ENCODE peak calls at places on chromosome 19, in eight cellular contexts. W is A172, E is D341Med, S is NCI-H1105, C is AG04450, U is AG09319, A is neural crest cell, R is colonic mucosa. V is an unnamed sample.

GRCh38 chr19:13212759-13213330 is 62.6 kb downstream of the IER2 start:
- DNase-seq in A (peak), C (no peak), E (peak), S (no peak), W (peak), U (no peak), R (peak), V (no peak)

GRCh38 chr19:11337080-11337479 is 2.4 kb downstream of the RAB3D start:
- DNase-seq in W (no peak), E (no peak), S (no peak), U (no peak), C (no peak), A (no peak), R (no peak), V (no peak)

GRCh38 chr19:38617764-38618589 is at the start of gene MAP4K1:
- DNase-seq in C (no peak), A (no peak), R (peak), W (no peak), S (peak), E (peak), U (no peak), V (no peak)

GRCh38 chr19:33208904-33209843 is 15.0 kb downstream of the LRP3 start:
- DNase-seq in W (no peak), U (no peak), C (no peak), A (no peak), S (no peak), R (no peak), E (no peak), V (no peak)

GRCh38 chr19:756232-756631 is 5.3 kb downstream of the MISP start:
- DNase-seq in A (no peak), U (no peak), E (no peak), W (peak), C (no peak), S (no peak), R (no peak), V (no peak)

GRCh38 chr19:2494447-2495129 is 18.7 kb downstream of the GADD45B start:
- DNase-seq in R (peak), S (no peak), W (peak), A (no peak), U (no peak), C (no peak), E (peak), V (peak)

GRCh38 chr19:45632468-45633196 is 6.6 kb downstream of the EML2 start:
- DNase-seq in S (peak), W (peak), C (peak), A (peak), U (peak), E (peak), R (peak), V (peak)

GRCh38 chr19:39211731-39212376 is 7.8 kb upstream of the SYCN start:
- DNase-seq in A (no peak), C (no peak), R (no peak), U (no peak), S (no peak), W (peak), E (no peak), V (no peak)

GRCh38 chr19:596263-596655 is 6.6 kb downstream of the HCN2 start:
- DNase-seq in A (no peak), E (no peak), U (no peak), S (no peak), W (no peak), C (no peak), R (no peak), V (no peak)

GRCh38 chr19:49437231-49437630 is 4.1 kb downstream of the SLC17A7 start:
- DNase-seq in U (no peak), C (no peak), S (no peak), R (no peak), A (no peak), E (peak), W (no peak), V (no peak)

GRCh38 chr19:49968279-49968922 is 7.4 kb upstream of the SIGLEC11 start:
- DNase-seq in S (no peak), R (no peak), A (no peak), W (no peak), E (no peak), C (no peak), U (no peak), V (no peak)

GRCh38 chr19:45498411-45499195 is at the start of gene PPM1N:
- DNase-seq in S (peak), W (no peak), E (peak), A (peak), R (peak), U (no peak), C (no peak), V (no peak)

GRCh38 chr19:28466107-28467045 is 746.6 kb downstream of the UQCRFS1 start:
- DNase-seq in U (peak), E (peak), C (no peak), A (peak), R (peak), W (peak), S (peak), V (no peak)

GRCh38 chr19:19860756-19861390 is 4.8 kb upstream of the ZNF253 start:
- DNase-seq in C (no peak), U (no peak), E (no peak), S (no peak), W (no peak), A (no peak), R (no peak), V (no peak)

GRCh38 chr19:35742121-35742724 is at the start of gene IGFLR1:
- DNase-seq in U (no peak), W (no peak), R (peak), S (no peak), C (no peak), A (no peak), E (no peak), V (no peak)

GRCh38 chr19:29923653-29924052 is 18.4 kb upstream of the URI1 start:
- DNase-seq in E (no peak), S (no peak), C (no peak), U (no peak), R (no peak), W (no peak), A (no peak), V (no peak)

GRCh38 chr19:48751835-48752510 is 468 bp downstream of the FUT1 start:
- DNase-seq in S (no peak), A (no peak), R (no peak), U (no peak), C (no peak), E (no peak), W (no peak), V (no peak)

GRCh38 chr19:726993-727956 is 18.5 kb downstream of the PALM start:
- DNase-seq in U (no peak), C (no peak), E (peak), A (no peak), W (no peak), S (no peak), R (no peak), V (no peak)

GRCh38 chr19:457636-458035 is 3.2 kb downstream of the SHC2 start:
- DNase-seq in S (no peak), A (no peak), W (no peak), U (no peak), R (no peak), E (no peak), C (no peak), V (no peak)

GRCh38 chr19:4414800-4415251 is 12.4 kb downstream of the CHAF1A start:
- DNase-seq in U (no peak), E (peak), A (no peak), S (no peak), W (no peak), C (no peak), R (no peak), V (no peak)

GRCh38 chr19:11096210-11096841 is 7.1 kb downstream of the LDLR start:
- DNase-seq in U (peak), A (no peak), E (no peak), C (no peak), W (peak), S (no peak), R (no peak), V (no peak)